ENCODE peak calls at places on chromosomes 13 and 19, in eight cellular contexts. W is activated T-cell treated with anti-CD3 and anti-CD28 coated beads, Interleukin-2, amount 50 U/mL, for 24 hours; X is GM19239; A is GM12864; I is T-helper 17 cell; S is T-helper 1 cell; D is NCI-H1105 treated with DMSO at 0.1 percent for 48 hours; J is EH. Y is an unnamed sample.

GRCh38 chr13:39516140-39516539 is 86.9 kb downstream of the LHFPL6 start:
- DNase-seq in W (no peak), X (no peak), A (no peak), I (no peak), S (no peak), D (no peak), J (peak), Y (no peak)

GRCh38 chr13:21530656-21531055 is 71.6 kb upstream of the ZDHHC20 start:
- DNase-seq in W (no peak), X (no peak), A (no peak), I (no peak), S (no peak), D (no peak), J (no peak), Y (no peak)

GRCh38 chr13:65592757-65593156 is 1637.4 kb downstream of the PCDH9 start:
- DNase-seq in W (no peak), X (no peak), A (no peak), I (no peak), S (no peak), D (no peak), J (peak), Y (no peak)

GRCh38 chr13:29758591-29759114 is 91.8 kb downstream of the UBL3 start:
- DNase-seq in W (peak), X (peak), A (peak), I (peak), S (no peak), D (no peak), J (peak), Y (peak)

GRCh38 chr13:109628251-109628699 is 158.1 kb downstream of the IRS2 start:
- DNase-seq in W (no peak), X (no peak), A (no peak), I (no peak), S (no peak), D (no peak), J (peak), Y (no peak)

GRCh38 chr19:18859676-18860301 is 28.0 kb downstream of the UPF1 start:
- DNase-seq in W (no peak), X (no peak), A (no peak), I (no peak), S (no peak), D (no peak), J (no peak), Y (no peak)

GRCh38 chr19:16896098-16896912 is 7.5 kb downstream of the F2RL3 start:
- DNase-seq in W (no peak), X (no peak), A (no peak), I (no peak), S (no peak), D (no peak), J (no peak), Y (no peak)

GRCh38 chr19:42942187-42942789 is 5.3 kb upstream of the PSG7 start:
- DNase-seq in W (no peak), X (peak), A (no peak), I (no peak), S (no peak), D (no peak), J (no peak), Y (no peak)

Y was measured in T-helper 22 cell.